ENCODE peak calls at places on chromosomes 1 and 21, in seven cellular contexts. E, O, Y, S, V, A and N are unnamed samples.

GRCh38 chr1:6859415-6860343 is 74.4 kb downstream of the CAMTA1 start:
- DNase-seq in E (no peak), O (no peak), Y (peak; percentile 97), S (peak; percentile 97), V (peak; percentile 95), A (no peak), N (no peak)

GRCh38 chr1:117176579-117176978 is 34.1 kb downstream of the VTCN1 start:
- DNase-seq in E (no peak), O (no peak), Y (no peak), S (no peak), V (no peak), A (no peak), N (no peak)

GRCh38 chr1:27301582-27302199 is 20.3 kb upstream of the TMEM222 start:
- DNase-seq in E (peak; percentile 39), O (no peak), Y (no peak), S (no peak), V (no peak), A (no peak), N (no peak)

GRCh38 chr1:1199141-1199960 is 7.0 kb downstream of the TNFRSF18 start:
- DNase-seq in E (no peak), O (no peak), Y (no peak), S (no peak), V (no peak), A (no peak), N (peak; percentile 4)

GRCh38 chr1:2412395-2412772 is at the start of gene PEX10:
- DNase-seq in E (peak; percentile 99), O (peak; percentile 62), Y (peak; percentile 92), S (peak; percentile 96), V (peak; percentile 97), A (peak; percentile 98), N (peak; percentile 97)

GRCh38 chr1:1665815-1666251 is 7.0 kb upstream of the CDK11B start:
- DNase-seq in E (no peak), O (no peak), Y (no peak), S (no peak), V (peak; percentile 13), A (peak; percentile 18), N (peak; percentile 73)

GRCh38 chr1:153957744-153958110 is 685 bp downstream of the CRTC2 start:
- DNase-seq in E (no peak), O (no peak), Y (no peak), S (peak; percentile 37), V (no peak), A (peak; percentile 21), N (no peak)

GRCh38 chr1:185441608-185442007 is 124.6 kb upstream of the IVNS1ABP start:
- DNase-seq in E (no peak), O (no peak), Y (peak; percentile 2), S (peak; percentile 72), V (peak; percentile 45), A (no peak), N (no peak)

GRCh38 chr1:158011714-158012113 is 18.3 kb downstream of the KIRREL1 start:
- DNase-seq in E (no peak), O (no peak), Y (peak; percentile 61), S (peak; percentile 52), V (peak; percentile 57), A (no peak), N (no peak)

GRCh38 chr1:66253330-66253921 is 280.5 kb upstream of the SGIP1 start:
- DNase-seq in E (peak; percentile 41), O (no peak), Y (peak; percentile 82), S (peak; percentile 89), V (peak; percentile 84), A (no peak), N (peak; percentile 33)

GRCh38 chr1:85344256-85344694 is 67.8 kb upstream of the BCL10 start:
- DNase-seq in E (no peak), O (no peak), Y (peak; percentile 47), S (peak; percentile 72), V (peak; percentile 67), A (no peak), N (peak; percentile 39)

GRCh38 chr1:154290921-154291320 is 18.5 kb downstream of the HAX1 start:
- DNase-seq in E (no peak), O (no peak), Y (no peak), S (no peak), V (no peak), A (no peak), N (no peak)

GRCh38 chr1:172138636-172139035 is 281.8 kb upstream of the C1orf105 start:
- DNase-seq in E (no peak), O (no peak), Y (no peak), S (no peak), V (no peak), A (no peak), N (no peak)

GRCh38 chr21:15604424-15604823 is 125.4 kb upstream of the USP25 start:
- DNase-seq in E (no peak), O (no peak), Y (peak; percentile 68), S (peak; percentile 85), V (peak; percentile 82), A (no peak), N (no peak)